ENCODE peak calls at places on chromosomes 3 and 15, in four cellular contexts. Y is HepG2, B is GM12878, L is K562. H is an unnamed sample.

GRCh38 chr3:40574661-40575060 is 49.9 kb downstream of the ZNF621 start:
- DNase-seq in Y (no peak), L (peak), B (no peak), H (no peak)

GRCh38 chr3:131602011-131602779 is 99.4 kb upstream of the MRPL3 start:
- DNase-seq in L (peak), Y (no peak), B (no peak), H (no peak)

GRCh38 chr3:127709320-127710060 is 36.7 kb downstream of the ABTB1 start:
- DNase-seq in Y (no peak), L (no peak), B (no peak), H (no peak)

GRCh38 chr3:106610362-106610997 is 741.7 kb upstream of the CBLB start:
- DNase-seq in L (no peak), Y (no peak), B (no peak), H (no peak)

GRCh38 chr15:42154576-42155355 is 1.7 kb downstream of the PLA2G4F start:
- DNase-seq in B (no peak), L (no peak), Y (no peak), H (no peak)

GRCh38 chr3:77256584-77257488 is 216.9 kb downstream of the ROBO2 start:
- DNase-seq in Y (no peak), L (no peak), B (no peak), H (no peak)

GRCh38 chr15:57517027-57517671 is 74.6 kb upstream of the MYZAP start:
- DNase-seq in Y (no peak), B (no peak), L (no peak), H (no peak)

GRCh38 chr15:101439285-101439919 is 50.1 kb downstream of the PCSK6 start:
- DNase-seq in L (no peak), B (no peak), Y (peak), H (no peak)

GRCh38 chr3:178907081-178907480 is 164.5 kb downstream of the ZMAT3 start:
- DNase-seq in Y (no peak), L (no peak), B (no peak), H (no peak)

GRCh38 chr3:159378391-159378790 is 576.5 kb downstream of the MFSD1 start:
- DNase-seq in Y (no peak), L (no peak), B (no peak), H (no peak)

GRCh38 chr15:52011711-52012144 is 7.3 kb upstream of the MAPK6 start:
- DNase-seq in L (no peak), Y (peak), B (no peak), H (no peak)

GRCh38 chr3:65436580-65436979 is 602.1 kb downstream of the MAGI1 start:
- DNase-seq in L (peak), Y (peak), B (no peak), H (peak)

GRCh38 chr15:47398594-47398993 is 318.7 kb upstream of the SEMA6D start:
- DNase-seq in Y (no peak), B (no peak), L (no peak), H (no peak)

GRCh38 chr3:187852842-187853727 is 107.8 kb upstream of the BCL6 start:
- DNase-seq in L (no peak), B (no peak), Y (no peak), H (no peak)

GRCh38 chr3:8538904-8539303 is 37.3 kb downstream of the LMCD1 start:
- DNase-seq in Y (peak), B (no peak), L (no peak), H (no peak)

GRCh38 chr15:34078900-34079299 is 22.8 kb downstream of the EMC7 start:
- DNase-seq in L (no peak), Y (no peak), B (no peak), H (no peak)

GRCh38 chr15:82552861-82553260 is 12.6 kb upstream of the RPS17 start:
- DNase-seq in Y (no peak), B (no peak), L (no peak), H (no peak)

GRCh38 chr15:90219421-90220141 is 14.2 kb downstream of the CIB1 start:
- DNase-seq in B (no peak), L (peak), Y (no peak), H (peak)

GRCh38 chr15:63487076-63487757 is 17.2 kb upstream of the USP3 start:
- DNase-seq in Y (peak), B (no peak), L (peak), H (peak)

GRCh38 chr3:25581335-25581734 is 83.4 kb downstream of the TOP2B start:
- DNase-seq in L (no peak), B (no peak), Y (no peak), H (no peak)
- TF ChIP-seq SIN3A in L (no peak), B (no peak), Y (no peak), H (no peak)

DNA sequence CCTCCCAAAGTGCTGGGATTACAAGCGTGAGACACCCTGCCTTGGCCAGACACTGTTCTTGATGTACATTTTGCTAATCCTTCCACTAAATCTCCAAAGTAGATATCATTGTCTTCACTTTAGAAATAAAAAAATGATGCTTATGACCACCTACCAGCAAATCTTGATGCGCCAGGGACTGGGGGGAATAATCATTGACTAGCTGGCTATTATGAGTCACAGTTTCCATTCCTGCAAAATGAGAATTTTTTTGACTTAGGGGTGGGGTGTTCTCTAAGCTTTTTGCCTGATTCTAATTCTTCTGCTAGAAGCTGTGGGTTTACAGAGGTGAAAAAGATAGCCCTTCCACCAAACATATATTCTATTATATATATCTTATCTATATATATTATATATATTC is 17.1 kb upstream of the RFC4 start:
- DNase-seq in B (no peak), Y (no peak), L (no peak), H (no peak)
- TF ChIP-seq RFX5 in B (no peak), Y (no peak), L (no peak), H (no peak)

GRCh38 chr3:123620338-123620737 is 35.5 kb upstream of the HACD2 start:
- DNase-seq in B (no peak), Y (peak), L (no peak), H (no peak)
- TF ChIP-seq EP300 in B (no peak), Y (no peak), L (no peak), H (no peak)

DNA sequence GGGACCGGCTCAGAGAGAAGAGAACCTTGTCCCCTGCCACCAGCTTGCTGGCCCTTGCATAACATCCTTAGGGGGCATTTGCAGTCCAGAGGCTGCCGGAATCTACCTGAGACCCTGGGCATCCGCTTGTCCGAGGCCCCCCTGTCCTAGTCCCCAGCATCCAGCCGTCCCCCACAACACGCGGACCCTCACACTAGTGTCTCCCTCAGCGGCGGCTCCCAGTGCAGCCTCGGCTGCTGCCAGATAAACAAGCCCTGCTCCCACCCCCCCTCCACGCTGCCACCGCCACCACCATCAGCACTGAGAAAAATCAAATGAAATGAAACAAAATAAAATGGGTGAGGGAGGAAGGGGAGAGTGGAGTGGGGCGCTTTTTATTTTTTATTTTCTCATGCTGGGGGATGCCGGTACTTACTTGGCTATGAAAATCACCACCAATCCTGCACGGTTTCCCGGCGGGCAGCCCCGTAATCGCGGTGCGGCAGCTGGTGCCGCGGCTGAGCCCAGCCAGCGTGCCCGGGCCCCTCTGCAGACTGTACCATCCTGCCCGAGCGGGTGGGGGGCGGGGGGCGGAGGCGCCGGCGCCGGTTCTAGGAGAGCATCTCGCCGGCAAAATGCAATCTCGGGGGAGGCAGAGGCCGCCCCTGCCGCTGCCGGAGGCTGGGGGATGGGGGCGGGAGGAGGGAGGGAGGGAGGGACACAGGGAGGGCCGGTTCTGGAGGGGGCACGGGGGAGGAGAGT is at the start of gene ATP2B2:
- DNase-seq in B (no peak), Y (no peak), L (no peak), H (peak)
- TF ChIP-seq SIN3A in B (no peak), Y (no peak), L (no peak), H (no peak)

DNA sequence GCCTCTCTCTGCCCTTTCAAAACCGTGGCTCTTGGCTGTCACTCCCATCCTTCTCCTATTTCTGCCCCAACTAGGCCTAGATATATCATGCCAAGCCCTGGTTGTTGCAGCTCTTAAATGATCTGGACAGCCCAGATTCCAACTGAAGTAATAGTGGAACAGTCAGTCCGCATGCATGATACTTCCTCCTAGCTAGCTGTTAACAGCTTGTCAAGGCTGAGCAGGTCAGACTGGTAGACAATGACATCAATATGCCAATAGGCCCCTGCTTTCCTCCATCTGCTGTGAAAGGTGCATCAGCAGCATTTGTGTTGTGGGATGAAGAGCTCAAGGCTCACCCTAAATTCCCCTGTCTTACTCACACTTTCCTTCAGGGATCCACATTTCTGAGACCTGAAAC is 527.7 kb upstream of the TGFBR2 start:
- DNase-seq in B (no peak), L (no peak), Y (no peak), H (no peak)
- TF ChIP-seq RFX5 in B (no peak), L (no peak), Y (no peak), H (no peak)

GRCh38 chr3:149163066-149163465 is 33.6 kb downstream of the HPS3 start:
- DNase-seq in Y (no peak), B (no peak), L (no peak), H (no peak)
- TF ChIP-seq EP300 in Y (no peak), B (no peak), L (no peak), H (no peak)

GRCh38 chr3:33339758-33340157 is 62.5 kb downstream of the FBXL2 start:
- DNase-seq in L (no peak), B (no peak), Y (no peak), H (no peak)

GRCh38 chr3:33331414-33331813 is 54.2 kb downstream of the FBXL2 start:
- DNase-seq in B (no peak), Y (no peak), L (no peak), H (no peak)

DNA sequence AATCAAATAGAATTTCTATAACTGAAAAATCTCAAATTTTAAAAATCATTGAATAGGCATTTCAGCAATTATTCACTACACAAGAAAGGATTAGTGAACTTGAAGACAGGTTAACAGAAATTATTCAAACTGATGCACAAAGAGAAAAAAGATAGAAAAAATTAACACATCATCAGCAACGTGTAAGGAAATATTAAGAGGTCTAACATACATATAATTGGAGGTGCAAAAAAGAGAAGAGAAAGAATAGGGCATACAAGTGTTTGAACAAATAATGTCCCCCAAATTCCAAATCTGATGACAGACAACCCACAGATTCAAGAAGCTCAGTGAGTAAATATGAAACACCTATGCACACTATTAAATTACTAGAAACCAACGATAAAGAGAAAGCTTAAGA is 57.1 kb downstream of the FBXL2 start:
- DNase-seq in Y (no peak), B (no peak), L (no peak), H (no peak)
- TF ChIP-seq SIN3A in Y (no peak), B (no peak), L (no peak), H (no peak)

GRCh38 chr15:98561169-98561941 is 87.0 kb upstream of the IGF1R start:
- DNase-seq in L (no peak), B (no peak), Y (no peak), H (no peak)

GRCh38 chr15:98565566-98565965 is 82.8 kb upstream of the IGF1R start:
- DNase-seq in B (no peak), Y (no peak), L (no peak), H (no peak)

GRCh38 chr15:98560338-98560737 is 88.0 kb upstream of the IGF1R start:
- DNase-seq in Y (no peak), B (no peak), L (no peak), H (no peak)

GRCh38 chr15:98567951-98568350 is 80.4 kb upstream of the IGF1R start:
- DNase-seq in B (no peak), Y (no peak), L (no peak), H (no peak)

GRCh38 chr15:98562361-98562791 is 86.0 kb upstream of the IGF1R start:
- DNase-seq in L (no peak), Y (no peak), B (no peak), H (no peak)
- TF ChIP-seq RFX5 in L (no peak), Y (no peak), B (no peak), H (no peak)

H was measured in SK-N-SH.